ENCODE peak calls at places on chromosomes 16 and 17, in five cellular contexts. S is tibial artery, Y is uterus, D is B cell, C is cardiac muscle cell. G is an unnamed sample.

GRCh38 chr17:49197346-49197998 is 12.9 kb downstream of the GNGT2 start:
- DNase-seq in C (no peak), S (no peak), Y (no peak), D (no peak), G (no peak)

GRCh38 chr17:29379084-29379811 is 10.9 kb upstream of the TAOK1 start:
- DNase-seq in S (no peak), D (no peak), Y (no peak), C (no peak), G (no peak)

GRCh38 chr16:31357324-31358156 is 2.6 kb downstream of the ITGAX start:
- DNase-seq in S (peak), Y (no peak), C (peak), D (no peak), G (no peak)

GRCh38 chr16:76370344-76370743 is 93.1 kb downstream of the CNTNAP4 start:
- DNase-seq in Y (no peak), C (no peak), D (no peak), S (no peak), G (no peak)

GRCh38 chr16:9256196-9256595 is 164.8 kb downstream of the HAPSTR1 start:
- DNase-seq in C (peak), S (no peak), Y (no peak), D (no peak), G (no peak)

GRCh38 chr17:73232587-73233373 is 28.9 kb downstream of the CPSF4L start:
- DNase-seq in C (peak), Y (peak), S (no peak), D (no peak), G (peak)

GRCh38 chr16:73601911-73602310 is 554.0 kb upstream of the ZFHX3 start:
- DNase-seq in C (no peak), D (no peak), S (no peak), Y (no peak), G (no peak)

GRCh38 chr17:9544221-9544620 is 31.4 kb downstream of the STX8 start:
- DNase-seq in S (no peak), Y (no peak), C (no peak), D (no peak), G (no peak)

GRCh38 chr17:38442548-38442947 is 14.3 kb downstream of the ARHGAP23 start:
- DNase-seq in Y (peak), C (no peak), S (no peak), D (no peak), G (no peak)

GRCh38 chr17:50053654-50053960 is 2.3 kb upstream of the ITGA3 start:
- DNase-seq in S (no peak), Y (no peak), C (no peak), D (no peak), G (no peak)

GRCh38 chr17:42779942-42780815 is at the start of gene WNK4:
- DNase-seq in Y (no peak), C (peak), S (no peak), D (no peak), G (no peak)

GRCh38 chr17:80977172-80977571 is 14.5 kb upstream of the CHMP6 start:
- DNase-seq in Y (no peak), D (no peak), S (no peak), C (no peak), G (no peak)

GRCh38 chr16:3486506-3487215 is 8.6 kb downstream of the C16orf90 start:
- DNase-seq in S (no peak), D (no peak), Y (no peak), C (no peak), G (no peak)

GRCh38 chr17:50893183-50893993 is 27.2 kb upstream of the TOB1 start:
- DNase-seq in S (peak), Y (peak), D (no peak), C (no peak), G (peak)

GRCh38 chr17:51733166-51733565 is 425.3 kb downstream of the CA10 start:
- DNase-seq in Y (no peak), S (no peak), C (no peak), D (no peak), G (no peak)

GRCh38 chr17:7882629-7883028 is 6.0 kb upstream of the CHD3 start:
- DNase-seq in S (no peak), Y (no peak), D (no peak), C (no peak), G (no peak)

GRCh38 chr16:82366462-82366861 is 196.4 kb upstream of the MPHOSPH6 start:
- DNase-seq in S (no peak), C (no peak), D (no peak), Y (no peak), G (no peak)

GRCh38 chr17:8894673-8895578 is 27.5 kb upstream of the PIK3R6 start:
- DNase-seq in D (peak), Y (no peak), S (peak), C (peak), G (no peak)

GRCh38 chr16:29858974-29859373 is 4.1 kb downstream of the CDIPT start:
- DNase-seq in D (no peak), C (no peak), S (no peak), Y (no peak), G (no peak)

GRCh38 chr16:3266873-3267537 is 10.6 kb upstream of the MEFV start:
- DNase-seq in Y (no peak), C (peak), S (no peak), D (no peak), G (no peak)

GRCh38 chr17:4230142-4230541 is 33.6 kb downstream of the ANKFY1 start:
- DNase-seq in Y (peak), S (no peak), D (no peak), C (peak), G (peak)

GRCh38 chr17:59387351-59388069 is 56.1 kb downstream of the YPEL2 start:
- DNase-seq in C (no peak), S (no peak), Y (peak), D (no peak), G (peak)

GRCh38 chr17:54945671-54946070 is 22.8 kb downstream of the COX11 start:
- DNase-seq in S (no peak), Y (no peak), D (no peak), C (no peak), G (no peak)

DNA sequence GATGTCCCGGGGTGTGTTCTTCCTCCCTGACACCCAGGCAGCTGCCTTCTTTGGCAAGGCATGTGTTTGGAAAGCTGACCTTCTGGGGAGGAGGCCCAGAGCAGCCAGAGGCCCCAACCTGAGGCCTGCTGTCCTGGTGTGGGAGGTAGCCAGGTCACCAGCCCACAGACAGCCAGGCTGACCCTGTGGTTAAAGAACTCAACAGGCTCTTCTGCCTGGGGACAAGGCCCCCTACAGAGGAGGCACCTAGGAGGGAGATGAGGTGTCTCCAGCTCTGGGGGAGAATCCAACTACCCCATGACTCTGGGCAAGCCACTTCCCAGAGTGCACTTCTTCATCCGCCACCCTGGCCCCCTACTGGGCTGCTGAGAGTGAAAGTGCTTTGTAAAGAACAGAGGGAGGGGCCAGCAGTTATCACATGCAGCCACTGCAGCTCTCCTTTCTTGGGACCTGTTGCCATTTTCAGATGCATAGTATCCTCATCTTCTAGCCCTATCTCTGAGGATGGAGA is 13.1 kb upstream of the SREBF1 start:
- DNase-seq in D (peak), C (peak), S (no peak), Y (peak), G (peak)
- TF ChIP-seq CTCF in D (peak), C (peak), S (peak), Y (peak), G (peak)

DNA sequence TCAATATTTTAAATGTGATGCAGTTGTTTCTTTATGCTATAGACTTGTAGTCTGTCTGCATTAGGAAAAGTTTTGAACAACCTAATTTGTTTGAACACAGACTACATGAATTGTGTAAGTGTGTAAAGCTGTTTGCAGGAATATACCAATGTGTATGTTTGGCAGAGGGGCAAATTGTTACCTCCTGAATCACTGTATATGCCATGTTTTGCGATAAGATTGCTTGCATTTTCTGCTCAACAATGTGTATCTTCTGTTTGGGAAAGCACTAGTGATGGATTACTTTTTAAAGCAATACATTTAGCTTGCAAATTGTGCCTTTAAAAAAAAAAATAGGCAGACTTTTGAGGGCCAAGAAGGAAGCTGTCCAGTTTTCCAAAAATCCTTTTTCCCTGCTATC is 14.6 kb downstream of the RBBP6 start:
- DNase-seq in Y (no peak), D (no peak), S (no peak), C (no peak), G (no peak)
- TF ChIP-seq CTCF in Y (no peak), D (no peak), S (no peak), C (no peak), G (no peak)

DNA sequence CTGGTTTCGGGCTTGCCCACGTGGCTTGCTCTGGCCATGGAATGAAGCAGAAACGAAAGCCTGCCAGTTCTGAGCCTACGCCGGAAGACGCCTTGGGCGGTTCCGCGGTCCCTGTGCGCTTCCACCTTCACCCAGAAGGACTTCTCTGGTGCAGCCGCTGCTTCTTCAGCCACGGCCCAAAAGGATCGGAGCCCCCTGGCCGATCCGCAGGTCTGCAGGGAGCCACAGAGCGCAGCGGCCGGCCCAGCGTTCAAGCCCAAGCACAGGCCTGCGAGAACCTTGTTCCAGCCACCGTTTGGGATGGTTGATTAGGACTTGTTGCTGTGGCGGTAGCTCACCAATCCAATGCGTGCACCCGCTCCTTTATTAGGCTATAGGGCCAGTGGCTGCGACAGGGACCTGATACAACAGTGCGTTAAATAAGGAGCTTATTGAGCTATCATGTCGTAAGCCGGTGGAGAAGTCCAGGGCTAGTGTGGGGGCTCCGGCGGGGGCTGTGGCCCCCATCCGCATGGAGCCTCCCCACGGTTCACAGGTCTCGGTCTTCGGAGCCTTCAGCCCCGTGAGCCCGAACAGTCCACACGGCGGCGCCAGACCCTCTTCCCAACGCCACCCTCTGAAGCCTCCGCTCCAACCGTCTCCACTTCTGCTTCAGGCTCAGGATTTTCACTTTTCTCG is 10.2 kb upstream of the MPP2 start:
- DNase-seq in D (peak), S (no peak), Y (no peak), C (peak), G (no peak)
- TF ChIP-seq CTCF in D (peak), S (peak), Y (no peak), C (peak), G (no peak)

GRCh38 chr16:71537643-71538042 is 11.4 kb downstream of the CHST4 start:
- DNase-seq in D (no peak), S (no peak), C (peak), Y (no peak), G (no peak)
- TF ChIP-seq CTCF in D (peak), S (peak), C (peak), Y (peak), G (no peak)

GRCh38 chr16:27582883-27583282 is 32.9 kb downstream of the KATNIP start:
- DNase-seq in Y (no peak), D (no peak), C (no peak), S (no peak), G (no peak)
- TF ChIP-seq CTCF in Y (no peak), D (no peak), C (no peak), S (no peak), G (no peak)

GRCh38 chr16:2152695-2153506 is 2.7 kb upstream of the TRAF7 start:
- DNase-seq in Y (no peak), C (peak), D (no peak), S (no peak), G (no peak)

GRCh38 chr16:2148714-2149629 is 547 bp downstream of the RAB26 start:
- DNase-seq in Y (no peak), D (no peak), C (no peak), S (no peak), G (no peak)

GRCh38 chr16:2149630-2150417 is 1.4 kb downstream of the RAB26 start:
- DNase-seq in C (no peak), D (no peak), S (no peak), Y (no peak), G (no peak)

GRCh38 chr16:2150418-2151187 is 2.2 kb downstream of the RAB26 start:
- DNase-seq in D (no peak), S (no peak), Y (no peak), C (no peak), G (no peak)

GRCh38 chr16:2151188-2152091 is 3.0 kb downstream of the RAB26 start:
- DNase-seq in D (no peak), Y (no peak), S (no peak), C (no peak), G (no peak)
- TF ChIP-seq CTCF in D (no peak), Y (no peak), S (no peak), C (no peak), G (no peak)

G was measured in gastrocnemius medialis.